ENCODE peak calls at places on chromosomes 11 and 22, in six cellular contexts. One of them, this sample, is unnamed.

GRCh38 chr22:30928401-30928800 is 40.2 kb downstream of the MORC2 start:
- DNase-seq in stromal cell of bone marrow: no peak
- DNase-seq in activated T-cell treated with anti-CD3 and anti-CD28 coated beads, Interleukin-2, amount 50 U/mL, for 24 hours: no peak
- DNase-seq in activated CD4-positive, alpha-beta T cell treated with anti-CD3 and anti-CD28 coated beads, Interleukin-2, amount 50 U/mL, for 1 hour: no peak
- DNase-seq in GM04503: no peak
- DNase-seq in tibial nerve: no peak
- DNase-seq in this sample: no peak

GRCh38 chr11:100563541-100564280 is 123.4 kb upstream of the ARHGAP42 start:
- DNase-seq in activated CD4-positive, alpha-beta T cell treated with anti-CD3 and anti-CD28 coated beads, Interleukin-2, amount 50 U/mL, for 1 hour: no peak
- DNase-seq in activated T-cell treated with anti-CD3 and anti-CD28 coated beads, Interleukin-2, amount 50 U/mL, for 24 hours: no peak
- DNase-seq in tibial nerve: no peak
- DNase-seq in GM04503: no peak
- DNase-seq in stromal cell of bone marrow: no peak
- DNase-seq in this sample: no peak

GRCh38 chr11:73931039-73931645 is 19.7 kb upstream of the DNAJB13 start:
- DNase-seq in tibial nerve: no peak
- DNase-seq in activated CD4-positive, alpha-beta T cell treated with anti-CD3 and anti-CD28 coated beads, Interleukin-2, amount 50 U/mL, for 1 hour: no peak
- DNase-seq in stromal cell of bone marrow: peak
- DNase-seq in activated T-cell treated with anti-CD3 and anti-CD28 coated beads, Interleukin-2, amount 50 U/mL, for 24 hours: no peak
- DNase-seq in GM04503: peak
- DNase-seq in this sample: no peak

GRCh38 chr22:43824724-43825485 is 12.8 kb upstream of the EFCAB6 start:
- DNase-seq in tibial nerve: no peak
- DNase-seq in GM04503: no peak
- DNase-seq in activated CD4-positive, alpha-beta T cell treated with anti-CD3 and anti-CD28 coated beads, Interleukin-2, amount 50 U/mL, for 1 hour: no peak
- DNase-seq in stromal cell of bone marrow: no peak
- DNase-seq in activated T-cell treated with anti-CD3 and anti-CD28 coated beads, Interleukin-2, amount 50 U/mL, for 24 hours: no peak
- DNase-seq in this sample: no peak

GRCh38 chr11:25981998-25982397 is 349.9 kb upstream of the ANO3 start:
- DNase-seq in activated T-cell treated with anti-CD3 and anti-CD28 coated beads, Interleukin-2, amount 50 U/mL, for 24 hours: no peak
- DNase-seq in stromal cell of bone marrow: peak
- DNase-seq in GM04503: peak
- DNase-seq in tibial nerve: no peak
- DNase-seq in activated CD4-positive, alpha-beta T cell treated with anti-CD3 and anti-CD28 coated beads, Interleukin-2, amount 50 U/mL, for 1 hour: no peak
- DNase-seq in this sample: no peak

GRCh38 chr22:49824185-49824925 is 3.3 kb downstream of the BRD1 start:
- DNase-seq in tibial nerve: no peak
- DNase-seq in stromal cell of bone marrow: no peak
- DNase-seq in activated T-cell treated with anti-CD3 and anti-CD28 coated beads, Interleukin-2, amount 50 U/mL, for 24 hours: no peak
- DNase-seq in GM04503: no peak
- DNase-seq in activated CD4-positive, alpha-beta T cell treated with anti-CD3 and anti-CD28 coated beads, Interleukin-2, amount 50 U/mL, for 1 hour: no peak
- DNase-seq in this sample: no peak

GRCh38 chr11:67731583-67731982 is 57.2 kb upstream of the ALDH3B2 start:
- DNase-seq in activated T-cell treated with anti-CD3 and anti-CD28 coated beads, Interleukin-2, amount 50 U/mL, for 24 hours: no peak
- DNase-seq in stromal cell of bone marrow: no peak
- DNase-seq in activated CD4-positive, alpha-beta T cell treated with anti-CD3 and anti-CD28 coated beads, Interleukin-2, amount 50 U/mL, for 1 hour: no peak
- DNase-seq in GM04503: no peak
- DNase-seq in tibial nerve: no peak
- DNase-seq in this sample: no peak

GRCh38 chr11:117983163-117983475 is 3.1 kb upstream of the IL10RA start:
- DNase-seq in GM04503: no peak
- DNase-seq in activated T-cell treated with anti-CD3 and anti-CD28 coated beads, Interleukin-2, amount 50 U/mL, for 24 hours: peak
- DNase-seq in tibial nerve: no peak
- DNase-seq in stromal cell of bone marrow: no peak
- DNase-seq in activated CD4-positive, alpha-beta T cell treated with anti-CD3 and anti-CD28 coated beads, Interleukin-2, amount 50 U/mL, for 1 hour: no peak
- DNase-seq in this sample: no peak

GRCh38 chr11:61186504-61186903 is 16.8 kb upstream of the PGA3 start:
- DNase-seq in GM04503: no peak
- DNase-seq in tibial nerve: no peak
- DNase-seq in stromal cell of bone marrow: no peak
- DNase-seq in activated T-cell treated with anti-CD3 and anti-CD28 coated beads, Interleukin-2, amount 50 U/mL, for 24 hours: no peak
- DNase-seq in activated CD4-positive, alpha-beta T cell treated with anti-CD3 and anti-CD28 coated beads, Interleukin-2, amount 50 U/mL, for 1 hour: no peak
- DNase-seq in this sample: no peak

GRCh38 chr11:48083427-48083826 is 103.1 kb downstream of the PTPRJ start:
- DNase-seq in tibial nerve: no peak
- DNase-seq in activated CD4-positive, alpha-beta T cell treated with anti-CD3 and anti-CD28 coated beads, Interleukin-2, amount 50 U/mL, for 1 hour: no peak
- DNase-seq in stromal cell of bone marrow: no peak
- DNase-seq in activated T-cell treated with anti-CD3 and anti-CD28 coated beads, Interleukin-2, amount 50 U/mL, for 24 hours: no peak
- DNase-seq in GM04503: no peak
- DNase-seq in this sample: no peak

GRCh38 chr22:18056161-18056666 is 21.6 kb upstream of the PEX26 start:
- DNase-seq in activated CD4-positive, alpha-beta T cell treated with anti-CD3 and anti-CD28 coated beads, Interleukin-2, amount 50 U/mL, for 1 hour: no peak
- DNase-seq in activated T-cell treated with anti-CD3 and anti-CD28 coated beads, Interleukin-2, amount 50 U/mL, for 24 hours: no peak
- DNase-seq in stromal cell of bone marrow: peak
- DNase-seq in tibial nerve: no peak
- DNase-seq in GM04503: peak
- DNase-seq in this sample: no peak

GRCh38 chr11:120564573-120565301 is 53.2 kb downstream of the GRIK4 start:
- DNase-seq in tibial nerve: no peak
- DNase-seq in activated CD4-positive, alpha-beta T cell treated with anti-CD3 and anti-CD28 coated beads, Interleukin-2, amount 50 U/mL, for 1 hour: no peak
- DNase-seq in GM04503: no peak
- DNase-seq in activated T-cell treated with anti-CD3 and anti-CD28 coated beads, Interleukin-2, amount 50 U/mL, for 24 hours: peak
- DNase-seq in stromal cell of bone marrow: no peak
- DNase-seq in this sample: no peak

GRCh38 chr11:126061707-126062678 is 673 bp downstream of the CDON start:
- DNase-seq in stromal cell of bone marrow: peak
- DNase-seq in tibial nerve: no peak
- DNase-seq in GM04503: no peak
- DNase-seq in activated T-cell treated with anti-CD3 and anti-CD28 coated beads, Interleukin-2, amount 50 U/mL, for 24 hours: no peak
- DNase-seq in activated CD4-positive, alpha-beta T cell treated with anti-CD3 and anti-CD28 coated beads, Interleukin-2, amount 50 U/mL, for 1 hour: peak
- DNase-seq in this sample: no peak

GRCh38 chr11:100003985-100004384 is 683.1 kb upstream of the ARHGAP42 start:
- DNase-seq in tibial nerve: no peak
- DNase-seq in stromal cell of bone marrow: no peak
- DNase-seq in GM04503: no peak
- DNase-seq in activated CD4-positive, alpha-beta T cell treated with anti-CD3 and anti-CD28 coated beads, Interleukin-2, amount 50 U/mL, for 1 hour: no peak
- DNase-seq in activated T-cell treated with anti-CD3 and anti-CD28 coated beads, Interleukin-2, amount 50 U/mL, for 24 hours: no peak
- DNase-seq in this sample: no peak

GRCh38 chr11:86577663-86578636 is 94.5 kb downstream of the ME3 start:
- DNase-seq in stromal cell of bone marrow: peak
- DNase-seq in activated CD4-positive, alpha-beta T cell treated with anti-CD3 and anti-CD28 coated beads, Interleukin-2, amount 50 U/mL, for 1 hour: no peak
- DNase-seq in tibial nerve: peak
- DNase-seq in GM04503: peak
- DNase-seq in activated T-cell treated with anti-CD3 and anti-CD28 coated beads, Interleukin-2, amount 50 U/mL, for 24 hours: no peak
- DNase-seq in this sample: no peak

GRCh38 chr22:20922141-20922751 is 5.0 kb downstream of the CRKL start:
- DNase-seq in GM04503: no peak
- DNase-seq in activated CD4-positive, alpha-beta T cell treated with anti-CD3 and anti-CD28 coated beads, Interleukin-2, amount 50 U/mL, for 1 hour: no peak
- DNase-seq in tibial nerve: no peak
- DNase-seq in activated T-cell treated with anti-CD3 and anti-CD28 coated beads, Interleukin-2, amount 50 U/mL, for 24 hours: no peak
- DNase-seq in stromal cell of bone marrow: no peak
- DNase-seq in this sample: no peak

GRCh38 chr11:12777208-12777874 is 103.1 kb downstream of the TEAD1 start:
- DNase-seq in stromal cell of bone marrow: no peak
- DNase-seq in tibial nerve: no peak
- DNase-seq in GM04503: peak
- DNase-seq in activated CD4-positive, alpha-beta T cell treated with anti-CD3 and anti-CD28 coated beads, Interleukin-2, amount 50 U/mL, for 1 hour: no peak
- DNase-seq in activated T-cell treated with anti-CD3 and anti-CD28 coated beads, Interleukin-2, amount 50 U/mL, for 24 hours: no peak
- DNase-seq in this sample: no peak

GRCh38 chr11:43327987-43328386 is 16.2 kb downstream of the API5 start:
- DNase-seq in GM04503: peak
- DNase-seq in tibial nerve: no peak
- DNase-seq in activated CD4-positive, alpha-beta T cell treated with anti-CD3 and anti-CD28 coated beads, Interleukin-2, amount 50 U/mL, for 1 hour: no peak
- DNase-seq in activated T-cell treated with anti-CD3 and anti-CD28 coated beads, Interleukin-2, amount 50 U/mL, for 24 hours: no peak
- DNase-seq in stromal cell of bone marrow: peak
- DNase-seq in this sample: peak

GRCh38 chr22:36746571-36746970 is 29.3 kb downstream of the IFT27 start:
- DNase-seq in activated T-cell treated with anti-CD3 and anti-CD28 coated beads, Interleukin-2, amount 50 U/mL, for 24 hours: no peak
- DNase-seq in GM04503: no peak
- DNase-seq in stromal cell of bone marrow: no peak
- DNase-seq in tibial nerve: no peak
- DNase-seq in activated CD4-positive, alpha-beta T cell treated with anti-CD3 and anti-CD28 coated beads, Interleukin-2, amount 50 U/mL, for 1 hour: no peak
- DNase-seq in this sample: no peak

GRCh38 chr22:30564045-30564765 is 10.3 kb downstream of the GAL3ST1 start:
- DNase-seq in tibial nerve: no peak
- DNase-seq in GM04503: no peak
- DNase-seq in activated T-cell treated with anti-CD3 and anti-CD28 coated beads, Interleukin-2, amount 50 U/mL, for 24 hours: no peak
- DNase-seq in activated CD4-positive, alpha-beta T cell treated with anti-CD3 and anti-CD28 coated beads, Interleukin-2, amount 50 U/mL, for 1 hour: no peak
- DNase-seq in stromal cell of bone marrow: no peak
- DNase-seq in this sample: no peak

GRCh38 chr11:6925007-6925577 is 1.1 kb upstream of the ZNF215 start:
- DNase-seq in GM04503: no peak
- DNase-seq in activated CD4-positive, alpha-beta T cell treated with anti-CD3 and anti-CD28 coated beads, Interleukin-2, amount 50 U/mL, for 1 hour: no peak
- DNase-seq in stromal cell of bone marrow: no peak
- DNase-seq in activated T-cell treated with anti-CD3 and anti-CD28 coated beads, Interleukin-2, amount 50 U/mL, for 24 hours: no peak
- DNase-seq in tibial nerve: no peak
- DNase-seq in this sample: no peak

GRCh38 chr11:65378928-65379638 is 3.4 kb downstream of the SLC25A45 start:
- DNase-seq in GM04503: no peak
- DNase-seq in stromal cell of bone marrow: no peak
- DNase-seq in tibial nerve: no peak
- DNase-seq in activated CD4-positive, alpha-beta T cell treated with anti-CD3 and anti-CD28 coated beads, Interleukin-2, amount 50 U/mL, for 1 hour: no peak
- DNase-seq in activated T-cell treated with anti-CD3 and anti-CD28 coated beads, Interleukin-2, amount 50 U/mL, for 24 hours: no peak
- DNase-seq in this sample: no peak

GRCh38 chr11:113176971-113177370 is 137.4 kb upstream of the TTC12 start:
- DNase-seq in activated T-cell treated with anti-CD3 and anti-CD28 coated beads, Interleukin-2, amount 50 U/mL, for 24 hours: no peak
- DNase-seq in activated CD4-positive, alpha-beta T cell treated with anti-CD3 and anti-CD28 coated beads, Interleukin-2, amount 50 U/mL, for 1 hour: no peak
- DNase-seq in stromal cell of bone marrow: no peak
- DNase-seq in tibial nerve: no peak
- DNase-seq in GM04503: no peak
- DNase-seq in this sample: no peak

GRCh38 chr11:17608830-17609229 is 61.8 kb downstream of the OTOG start:
- DNase-seq in stromal cell of bone marrow: no peak
- DNase-seq in activated CD4-positive, alpha-beta T cell treated with anti-CD3 and anti-CD28 coated beads, Interleukin-2, amount 50 U/mL, for 1 hour: no peak
- DNase-seq in tibial nerve: no peak
- DNase-seq in activated T-cell treated with anti-CD3 and anti-CD28 coated beads, Interleukin-2, amount 50 U/mL, for 24 hours: no peak
- DNase-seq in GM04503: no peak
- DNase-seq in this sample: no peak

GRCh38 chr11:76181371-76181770 is 24.9 kb downstream of the WNT11 start:
- DNase-seq in activated T-cell treated with anti-CD3 and anti-CD28 coated beads, Interleukin-2, amount 50 U/mL, for 24 hours: no peak
- DNase-seq in GM04503: no peak
- DNase-seq in stromal cell of bone marrow: no peak
- DNase-seq in tibial nerve: no peak
- DNase-seq in activated CD4-positive, alpha-beta T cell treated with anti-CD3 and anti-CD28 coated beads, Interleukin-2, amount 50 U/mL, for 1 hour: no peak
- DNase-seq in this sample: no peak

GRCh38 chr22:27405672-27406388 is 395.7 kb downstream of the MN1 start:
- DNase-seq in activated T-cell treated with anti-CD3 and anti-CD28 coated beads, Interleukin-2, amount 50 U/mL, for 24 hours: peak
- DNase-seq in tibial nerve: peak
- DNase-seq in stromal cell of bone marrow: no peak
- DNase-seq in GM04503: no peak
- DNase-seq in activated CD4-positive, alpha-beta T cell treated with anti-CD3 and anti-CD28 coated beads, Interleukin-2, amount 50 U/mL, for 1 hour: no peak
- DNase-seq in this sample: no peak